ENCODE peak calls at places on chromosome 1, in five cellular contexts. M is left ventricle myocardium inferior, Z is GM12865, N is fibroblast of pulmonary artery, D is epithelial cell of proximal tubule. C is an unnamed sample.

GRCh38 chr1:172745014-172745413 is 86.1 kb downstream of the FASLG start:
- DNase-seq in M (no peak), Z (peak), N (peak), D (peak), C (peak)

GRCh38 chr1:220363196-220363831 is 91.1 kb upstream of the RAB3GAP2 start:
- DNase-seq in M (no peak), Z (no peak), N (no peak), D (no peak), C (peak)

GRCh38 chr1:222736470-222736869 is 532 bp upstream of the FAM177B start:
- DNase-seq in M (no peak), Z (no peak), N (no peak), D (no peak), C (no peak)

GRCh38 chr1:90706437-90707362 is 10.4 kb downstream of the BARHL2 start:
- DNase-seq in M (no peak), Z (no peak), N (no peak), D (no peak), C (peak)

GRCh38 chr1:114345930-114346479 is 165.0 kb downstream of the TRIM33 start:
- DNase-seq in M (peak), Z (no peak), N (peak), D (no peak), C (no peak)

GRCh38 chr1:226646870-226647449 is 92.1 kb downstream of the ITPKB start:
- DNase-seq in M (peak), Z (no peak), N (no peak), D (no peak), C (no peak)

GRCh38 chr1:8789314-8790214 is 27.9 kb downstream of the RERE start:
- DNase-seq in M (no peak), Z (no peak), N (no peak), D (no peak), C (no peak)

GRCh38 chr1:97919568-97920261 is 1.1 kb downstream of the DPYD start:
- DNase-seq in M (no peak), Z (no peak), N (peak), D (no peak), C (no peak)

GRCh38 chr1:160768295-160768657 is 27.7 kb upstream of the LY9 start:
- DNase-seq in M (peak), Z (peak), N (peak), D (no peak), C (peak)

GRCh38 chr1:41314376-41314775 is 46.9 kb upstream of the FOXO6 start:
- DNase-seq in M (no peak), Z (no peak), N (no peak), D (no peak), C (no peak)

DNA sequence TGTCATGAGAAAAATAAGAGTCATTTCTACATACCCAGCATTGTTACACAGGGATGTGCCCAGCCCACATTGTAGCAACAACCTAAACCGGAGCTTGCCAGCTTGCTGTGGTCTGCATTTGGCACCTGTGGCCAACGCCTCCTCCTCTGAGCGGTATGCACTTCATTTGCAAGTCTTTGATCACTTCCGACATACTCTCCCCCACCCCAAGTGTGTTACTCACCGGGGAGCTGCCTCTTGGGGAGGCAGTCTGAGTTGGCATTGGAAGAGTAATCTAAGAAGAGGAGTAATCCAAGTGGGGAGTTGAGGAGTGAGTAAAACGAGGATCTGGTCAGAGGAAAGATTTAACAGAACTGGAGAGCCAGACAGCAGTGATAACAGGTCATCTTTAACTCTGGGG is 3.8 kb downstream of the BCL9 start:
- DNase-seq in M (no peak), Z (peak), N (peak), D (peak), C (no peak)
- H3K4me3 ChIP-seq in M (no peak), Z (no peak), N (no peak), D (no peak), C (no peak)

GRCh38 chr1:169526998-169527397 is 41.3 kb upstream of the SLC19A2 start:
- DNase-seq in M (no peak), Z (no peak), N (no peak), D (no peak), C (no peak)

GRCh38 chr1:169526120-169526832 is 40.5 kb upstream of the SLC19A2 start:
- DNase-seq in M (no peak), Z (no peak), N (no peak), D (no peak), C (no peak)

GRCh38 chr1:169529068-169529642 is 43.4 kb upstream of the SLC19A2 start:
- DNase-seq in M (no peak), Z (peak), N (peak), D (peak), C (no peak)

GRCh38 chr1:169527461-169528213 is 41.9 kb upstream of the SLC19A2 start:
- DNase-seq in M (no peak), Z (no peak), N (peak), D (no peak), C (no peak)

DNA sequence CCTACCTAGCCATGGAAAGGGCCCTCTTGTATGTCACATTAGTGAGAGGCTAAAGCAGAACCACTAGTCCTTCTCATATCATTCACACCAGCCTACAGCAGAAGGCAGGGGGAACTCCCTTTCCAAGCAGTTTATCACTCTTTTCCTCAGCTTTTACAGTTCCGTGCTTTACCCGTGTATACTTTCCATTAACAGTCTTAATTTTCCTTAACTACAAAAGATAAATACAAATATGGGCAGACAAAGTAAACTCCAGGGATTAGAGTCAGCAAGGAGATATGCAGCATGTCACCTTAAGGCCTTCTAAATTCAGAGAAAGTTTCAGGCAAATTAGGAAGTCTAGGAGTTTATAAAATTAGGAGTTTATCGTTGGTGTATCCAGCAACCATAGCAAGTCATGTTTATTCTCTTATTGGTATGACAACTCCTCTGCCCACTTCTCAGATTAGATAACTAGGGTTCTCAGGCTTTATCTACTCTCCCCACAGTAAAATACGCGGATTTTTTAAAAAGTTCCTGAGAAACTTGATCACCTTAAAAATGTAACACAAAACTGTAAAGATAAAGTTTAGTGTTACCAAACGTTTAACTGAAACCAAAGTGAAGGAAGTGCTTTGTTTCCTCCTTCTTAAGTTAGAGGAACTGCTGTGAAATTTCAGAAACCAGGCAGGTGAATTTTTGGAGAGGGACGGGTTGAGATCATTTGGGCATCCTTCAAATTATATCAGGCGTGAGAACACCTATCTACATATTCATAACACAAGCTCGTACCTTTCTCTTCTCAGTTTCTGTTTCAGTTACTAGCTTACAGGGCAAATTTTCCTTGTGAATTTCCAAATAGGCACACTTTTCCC is 42.7 kb upstream of the SLC19A2 start:
- DNase-seq in M (no peak), Z (peak), N (no peak), D (no peak), C (no peak)
- H3K4me3 ChIP-seq in M (no peak), Z (no peak), N (no peak), D (no peak), C (no peak)

GRCh38 chr1:174017231-174017970 is 4.8 kb downstream of the RC3H1 start:
- DNase-seq in M (no peak), Z (no peak), N (no peak), D (no peak), C (no peak)
- H3K4me3 ChIP-seq in M (no peak), Z (no peak), N (no peak), D (no peak), C (no peak)

DNA sequence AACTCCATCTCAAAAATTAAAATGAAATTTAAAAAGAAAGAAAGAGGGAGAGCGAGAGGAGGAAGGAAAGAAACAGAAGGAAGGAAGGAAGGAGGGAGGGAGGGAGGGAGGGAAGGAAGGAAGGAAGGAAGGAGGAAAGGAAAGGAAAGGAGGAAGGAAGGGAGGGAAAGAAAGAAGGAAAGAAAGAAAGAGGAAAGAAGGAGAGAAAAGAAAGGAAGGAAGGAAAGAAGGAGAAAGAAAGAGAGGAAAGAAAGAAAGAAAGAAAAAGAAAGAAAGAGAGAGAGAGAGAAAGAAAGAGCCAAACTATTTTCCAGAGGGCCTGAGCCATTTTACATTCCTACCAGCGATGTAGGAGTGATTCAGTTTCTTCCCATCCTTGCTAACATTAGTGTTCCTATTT is 364.0 kb downstream of the RGS7 start:
- DNase-seq in M (no peak), Z (no peak), N (no peak), D (no peak), C (no peak)
- H3K4me3 ChIP-seq in M (no peak), Z (no peak), N (no peak), D (no peak), C (no peak)

C was measured in HAP-1.